ENCODE peak calls at places on chromosomes 12 and 14, in five cellular contexts. One of them, this sample, is unnamed.

GRCh38 chr14:75023108-75023507 is 20.4 kb downstream of the EIF2B2 start:
- DNase-seq in neuronal stem cell: no peak
- DNase-seq in trophoblast cell: no peak
- DNase-seq in H9: no peak
- DNase-seq in H1: no peak
- DNase-seq in this sample: peak; percentile 69

GRCh38 chr14:92867246-92867925 is 55.6 kb upstream of the CHGA start:
- DNase-seq in neuronal stem cell: no peak
- DNase-seq in trophoblast cell: no peak
- DNase-seq in H9: no peak
- DNase-seq in H1: no peak
- DNase-seq in this sample: no peak

GRCh38 chr14:51368721-51369163 is 128.7 kb downstream of the TMX1 start:
- DNase-seq in neuronal stem cell: no peak
- DNase-seq in trophoblast cell: peak; percentile 85
- DNase-seq in H9: no peak
- DNase-seq in H1: no peak
- DNase-seq in this sample: peak; percentile 61

GRCh38 chr12:47921907-47922306 is 17.1 kb upstream of the VDR start:
- DNase-seq in neuronal stem cell: no peak
- DNase-seq in trophoblast cell: no peak
- DNase-seq in H9: no peak
- DNase-seq in H1: no peak
- DNase-seq in this sample: no peak

GRCh38 chr14:44898547-44898946 is 63.2 kb downstream of the KLHL28 start:
- DNase-seq in neuronal stem cell: no peak
- DNase-seq in trophoblast cell: no peak
- DNase-seq in H9: no peak
- DNase-seq in H1: no peak
- DNase-seq in this sample: peak; percentile 51

GRCh38 chr12:115946867-115947695 is 330.4 kb downstream of the MED13L start:
- DNase-seq in neuronal stem cell: no peak
- DNase-seq in trophoblast cell: no peak
- DNase-seq in H9: no peak
- DNase-seq in H1: no peak
- DNase-seq in this sample: no peak

GRCh38 chr12:125140239-125140917 is 75.1 kb downstream of the AACS start:
- DNase-seq in neuronal stem cell: peak; percentile 18
- DNase-seq in trophoblast cell: no peak
- DNase-seq in H9: peak; percentile 61
- DNase-seq in H1: no peak
- DNase-seq in this sample: peak; percentile 13

GRCh38 chr14:70113211-70113610 is 75.5 kb downstream of the SLC8A3 start:
- DNase-seq in neuronal stem cell: no peak
- DNase-seq in trophoblast cell: peak; percentile 57
- DNase-seq in H9: no peak
- DNase-seq in H1: no peak
- DNase-seq in this sample: no peak

GRCh38 chr14:50109342-50109741 is 7.0 kb downstream of the VCPKMT start:
- DNase-seq in neuronal stem cell: no peak
- DNase-seq in trophoblast cell: peak; percentile 15
- DNase-seq in H9: no peak
- DNase-seq in H1: no peak
- DNase-seq in this sample: peak; percentile 59

GRCh38 chr12:2804390-2805145 is 7.9 kb upstream of the ITFG2 start:
- DNase-seq in neuronal stem cell: no peak
- DNase-seq in trophoblast cell: peak; percentile 23
- DNase-seq in H9: no peak
- DNase-seq in H1: no peak
- DNase-seq in this sample: peak; percentile 85

GRCh38 chr14:59698793-59699192 is 122.2 kb upstream of the CCDC175 start:
- DNase-seq in neuronal stem cell: no peak
- DNase-seq in trophoblast cell: no peak
- DNase-seq in H9: no peak
- DNase-seq in H1: no peak
- DNase-seq in this sample: no peak

GRCh38 chr14:20631023-20631820 is 10.3 kb downstream of the OR6S1 start:
- DNase-seq in neuronal stem cell: no peak
- DNase-seq in trophoblast cell: no peak
- DNase-seq in H9: peak; percentile 71
- DNase-seq in H1: no peak
- DNase-seq in this sample: peak; percentile 73

GRCh38 chr14:99515301-99516155 is 34.3 kb downstream of the CCNK start:
- DNase-seq in neuronal stem cell: no peak
- DNase-seq in trophoblast cell: no peak
- DNase-seq in H9: peak; percentile 27
- DNase-seq in H1: no peak
- DNase-seq in this sample: no peak

GRCh38 chr14:76152333-76152681 is 585 bp downstream of the GPATCH2L start:
- DNase-seq in neuronal stem cell: peak; percentile 17
- DNase-seq in trophoblast cell: peak; percentile 75
- DNase-seq in H9: peak; percentile 80
- DNase-seq in H1: no peak
- DNase-seq in this sample: peak; percentile 97

GRCh38 chr12:110120878-110121277 is 3.3 kb upstream of the IFT81 start:
- DNase-seq in neuronal stem cell: no peak
- DNase-seq in trophoblast cell: no peak
- DNase-seq in H9: no peak
- DNase-seq in H1: no peak
- DNase-seq in this sample: no peak

GRCh38 chr12:100826323-100826722 is 31.7 kb downstream of the ANO4 start:
- DNase-seq in neuronal stem cell: peak; percentile 63
- DNase-seq in trophoblast cell: peak; percentile 18
- DNase-seq in H9: peak; percentile 55
- DNase-seq in H1: no peak
- DNase-seq in this sample: peak; percentile 64

GRCh38 chr12:5083955-5084849 is 40.5 kb downstream of the KCNA5 start:
- DNase-seq in neuronal stem cell: peak; percentile 73
- DNase-seq in trophoblast cell: peak; percentile 50
- DNase-seq in H9: no peak
- DNase-seq in H1: no peak
- DNase-seq in this sample: peak; percentile 40

GRCh38 chr12:107385518-107385917 is 292.2 kb upstream of the CRY1 start:
- DNase-seq in neuronal stem cell: no peak
- DNase-seq in trophoblast cell: no peak
- DNase-seq in H9: no peak
- DNase-seq in H1: no peak
- DNase-seq in this sample: no peak

GRCh38 chr12:40534828-40535227 is 157.4 kb upstream of the CNTN1 start:
- DNase-seq in neuronal stem cell: no peak
- DNase-seq in trophoblast cell: no peak
- DNase-seq in H9: no peak
- DNase-seq in H1: no peak
- DNase-seq in this sample: no peak

GRCh38 chr14:36657409-36658090 is 4.1 kb upstream of the PAX9 start:
- DNase-seq in neuronal stem cell: no peak
- DNase-seq in trophoblast cell: no peak
- DNase-seq in H9: peak; percentile 64
- DNase-seq in H1: no peak
- DNase-seq in this sample: peak; percentile 37

GRCh38 chr12:110277705-110278104 is 3.3 kb upstream of the ATP2A2 start:
- DNase-seq in neuronal stem cell: no peak
- DNase-seq in trophoblast cell: no peak
- DNase-seq in H9: no peak
- DNase-seq in H1: no peak
- DNase-seq in this sample: no peak

GRCh38 chr14:38481939-38482678 is 226.2 kb upstream of the CLEC14A start:
- DNase-seq in neuronal stem cell: no peak
- DNase-seq in trophoblast cell: peak; percentile 21
- DNase-seq in H9: peak; percentile 26
- DNase-seq in H1: no peak
- DNase-seq in this sample: peak; percentile 86

GRCh38 chr12:4899361-4899760 is 10.3 kb upstream of the KCNA1 start:
- DNase-seq in neuronal stem cell: no peak
- DNase-seq in trophoblast cell: no peak
- DNase-seq in H9: no peak
- DNase-seq in H1: no peak
- DNase-seq in this sample: no peak

GRCh38 chr12:93165384-93165932 is 212.3 kb upstream of the NUDT4 start:
- DNase-seq in neuronal stem cell: no peak
- DNase-seq in trophoblast cell: no peak
- DNase-seq in H9: no peak
- DNase-seq in H1: no peak
- DNase-seq in this sample: no peak

GRCh38 chr14:71776463-71777359 is 155.5 kb upstream of the RGS6 start:
- DNase-seq in neuronal stem cell: no peak
- DNase-seq in trophoblast cell: no peak
- DNase-seq in H9: no peak
- DNase-seq in H1: no peak
- DNase-seq in this sample: no peak

GRCh38 chr14:71783786-71784185 is 148.4 kb upstream of the RGS6 start:
- DNase-seq in neuronal stem cell: no peak
- DNase-seq in trophoblast cell: no peak
- DNase-seq in H9: no peak
- DNase-seq in H1: no peak
- DNase-seq in this sample: no peak

GRCh38 chr14:71780075-71780474 is 152.2 kb upstream of the RGS6 start:
- DNase-seq in neuronal stem cell: no peak
- DNase-seq in trophoblast cell: no peak
- DNase-seq in H9: no peak
- DNase-seq in H1: no peak
- DNase-seq in this sample: no peak

GRCh38 chr14:71783101-71783500 is 149.1 kb upstream of the RGS6 start:
- DNase-seq in neuronal stem cell: no peak
- DNase-seq in trophoblast cell: no peak
- DNase-seq in H9: no peak
- DNase-seq in H1: no peak
- DNase-seq in this sample: no peak

GRCh38 chr14:71780822-71781221 is 151.4 kb upstream of the RGS6 start:
- DNase-seq in neuronal stem cell: no peak
- DNase-seq in trophoblast cell: no peak
- DNase-seq in H9: no peak
- DNase-seq in H1: no peak
- DNase-seq in this sample: no peak
- H2BK12ac ChIP-seq in neuronal stem cell: no peak overlapping the region
- H2BK12ac ChIP-seq in trophoblast cell: no peak overlapping the region
- H2BK12ac ChIP-seq in H9: no peak overlapping the region
- H2BK12ac ChIP-seq in H1: no peak overlapping the region
- H2BK12ac ChIP-seq in this sample: no peak overlapping the region

GRCh38 chr14:69096766-69097475 is 56.0 kb downstream of the DCAF5 start:
- DNase-seq in neuronal stem cell: no peak
- DNase-seq in trophoblast cell: no peak
- DNase-seq in H9: peak; percentile 34
- DNase-seq in H1: no peak
- DNase-seq in this sample: no peak
- H2BK5ac ChIP-seq in neuronal stem cell: no peak overlapping the region
- H2BK5ac ChIP-seq in trophoblast cell: no peak overlapping the region
- H2BK5ac ChIP-seq in H9: no peak overlapping the region
- H2BK5ac ChIP-seq in H1: no peak overlapping the region
- H2BK5ac ChIP-seq in this sample: no peak overlapping the region

GRCh38 chr12:69329669-69330428 is 18.3 kb upstream of the LYZ start:
- DNase-seq in neuronal stem cell: no peak
- DNase-seq in trophoblast cell: no peak
- DNase-seq in H9: no peak
- DNase-seq in H1: no peak
- DNase-seq in this sample: peak; percentile 41
- H2BK12ac ChIP-seq in neuronal stem cell: no peak overlapping the region
- H2BK12ac ChIP-seq in trophoblast cell: no peak overlapping the region
- H2BK12ac ChIP-seq in H9: no peak overlapping the region
- H2BK12ac ChIP-seq in H1: no peak overlapping the region
- H2BK12ac ChIP-seq in this sample: no peak overlapping the region

DNA sequence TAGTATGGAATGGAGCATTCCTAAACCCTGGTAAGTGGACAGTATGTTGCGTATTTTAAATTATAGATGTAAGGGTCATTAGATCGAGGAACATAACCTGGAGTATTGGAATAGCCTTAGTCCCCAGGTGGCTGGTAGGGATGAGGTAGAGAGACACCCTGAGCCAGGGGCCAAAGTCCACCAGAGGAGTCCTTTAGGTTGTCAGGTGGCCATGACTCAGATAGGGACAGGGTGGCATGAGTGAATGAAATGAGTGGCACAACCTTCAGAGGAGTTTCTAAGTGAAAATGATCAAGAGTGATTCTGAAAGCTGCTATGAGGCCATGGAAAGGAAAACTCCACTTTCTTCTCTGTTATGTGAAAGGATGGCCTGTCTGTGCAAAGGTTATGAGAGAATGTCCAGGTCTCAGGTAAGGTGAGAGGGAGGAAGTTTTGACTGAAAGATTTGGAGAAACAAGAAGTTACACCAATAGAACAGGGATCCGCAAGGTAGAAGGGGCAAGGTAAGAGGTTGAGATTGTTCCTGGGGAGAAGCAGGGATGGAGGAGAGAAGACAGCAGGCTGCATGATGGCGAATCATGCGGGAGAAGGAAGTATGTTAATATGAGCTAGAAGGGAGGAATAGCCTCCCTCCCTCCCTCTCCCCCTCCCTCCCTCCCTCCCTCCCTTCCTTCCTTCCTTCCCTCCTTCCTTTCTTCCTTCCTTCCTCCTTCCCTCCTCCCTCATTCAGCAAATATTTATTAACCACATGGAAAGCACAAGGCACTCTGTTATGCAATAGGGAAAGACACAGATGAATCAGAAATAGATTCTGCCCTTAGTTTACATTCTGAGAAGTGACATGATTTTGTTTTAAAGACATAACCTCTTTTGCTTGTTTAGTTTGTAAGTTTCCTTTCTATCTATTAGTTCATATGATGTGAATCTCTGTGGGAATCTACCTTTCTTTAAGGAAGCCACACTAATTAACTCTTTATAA is 14.0 kb upstream of the RIPK3 start:
- DNase-seq in neuronal stem cell: no peak
- DNase-seq in trophoblast cell: no peak
- DNase-seq in H9: no peak
- DNase-seq in H1: no peak
- DNase-seq in this sample: peak; percentile 87
- H2BK5ac ChIP-seq in neuronal stem cell: no peak overlapping the region
- H2BK5ac ChIP-seq in trophoblast cell: no peak overlapping the region
- H2BK5ac ChIP-seq in H9: no peak overlapping the region
- H2BK5ac ChIP-seq in H1: no peak overlapping the region
- H2BK5ac ChIP-seq in this sample: no peak overlapping the region

GRCh38 chr12:27927347-27927746 is 45.2 kb downstream of the PTHLH start:
- DNase-seq in neuronal stem cell: no peak
- DNase-seq in trophoblast cell: no peak
- DNase-seq in H9: no peak
- DNase-seq in H1: no peak
- DNase-seq in this sample: no peak
- H2BK12ac ChIP-seq in neuronal stem cell: no peak overlapping the region
- H2BK12ac ChIP-seq in trophoblast cell: no peak overlapping the region
- H2BK12ac ChIP-seq in H9: no peak overlapping the region
- H2BK12ac ChIP-seq in H1: no peak overlapping the region
- H2BK12ac ChIP-seq in this sample: no peak overlapping the region

DNA sequence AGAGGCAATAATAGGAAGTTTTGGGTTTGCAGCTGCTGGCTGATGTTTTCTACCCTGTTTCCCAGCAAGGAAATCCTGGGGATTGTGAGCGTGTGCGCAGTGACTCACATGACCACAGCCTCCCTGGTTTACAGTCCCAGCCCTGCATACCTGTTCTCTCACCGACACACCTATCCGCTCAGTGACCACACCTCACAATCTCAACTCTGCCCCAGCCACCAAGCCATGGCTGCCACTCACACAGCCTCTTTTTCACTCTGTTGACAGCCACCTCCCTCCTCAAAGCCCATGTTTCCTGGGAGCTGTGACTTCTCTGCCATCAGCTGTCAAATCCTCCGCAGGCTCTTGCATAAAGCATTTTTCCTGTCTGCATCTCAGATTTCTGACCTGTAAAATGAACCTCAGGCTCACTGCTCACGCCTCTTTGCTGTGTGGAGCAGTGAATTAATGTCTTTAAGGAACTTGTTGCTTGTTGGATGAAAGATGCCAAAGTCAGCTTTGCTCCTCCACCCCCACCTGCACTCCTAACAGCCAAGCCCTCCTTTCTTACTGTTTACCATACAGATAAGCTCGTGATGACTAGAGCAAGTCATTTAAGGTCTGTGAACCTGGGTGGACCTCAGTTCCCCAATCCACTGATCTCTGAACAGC is 43.5 kb downstream of the B4GALNT3 start:
- DNase-seq in neuronal stem cell: no peak
- DNase-seq in trophoblast cell: peak; percentile 89
- DNase-seq in H9: peak; percentile 28
- DNase-seq in H1: no peak
- DNase-seq in this sample: peak; percentile 19
- H2BK5ac ChIP-seq in neuronal stem cell: no peak overlapping the region
- H2BK5ac ChIP-seq in trophoblast cell: no peak overlapping the region
- H2BK5ac ChIP-seq in H9: no peak overlapping the region
- H2BK5ac ChIP-seq in H1: peak overlapping the region; percentile 49
- H2BK5ac ChIP-seq in this sample: no peak overlapping the region